ENCODE peak calls at places on chromosomes 11 and 22, in five cellular contexts. F is tibial artery; R is globus pallidus; B is RCC 7860; U is activated T-helper 1 cell treated with anti-CD3 and anti-CD28 coated beads, Interleukin-12 subunit alpha, Interleukin-12 subunit beta, Interleukin-2, Interleukin-4 antibody, amounts not matched to agents 30 ng/mL and 10 ng/mL and 1 ng/mL, durations not matched to agents 14 hours and 24 hours and 36 hours. C is an unnamed sample.

GRCh38 chr11:122843281-122844150 is 5.2 kb downstream of the CRTAM start:
- DNase-seq in F (no peak), R (no peak), B (no peak), U (no peak), C (no peak)

GRCh38 chr11:125514336-125515101 is 18.5 kb upstream of the FEZ1 start:
- DNase-seq in F (no peak), R (no peak), B (peak), U (peak), C (peak)

GRCh38 chr11:43957571-43957970 is 15.1 kb downstream of the C11orf96 start:
- DNase-seq in F (no peak), R (no peak), B (no peak), U (no peak), C (no peak)

GRCh38 chr11:127733552-127733951 is 733.0 kb upstream of the KIRREL3 start:
- DNase-seq in F (no peak), R (peak), B (no peak), U (no peak), C (no peak)

GRCh38 chr11:12076840-12077534 is 33.4 kb upstream of the MICAL2 start:
- DNase-seq in F (no peak), R (no peak), B (no peak), U (no peak), C (no peak)

GRCh38 chr11:61092908-61093763 is 9.2 kb upstream of the CD5 start:
- DNase-seq in F (no peak), R (no peak), B (no peak), U (no peak), C (no peak)

GRCh38 chr11:117179048-117179999 is 781 bp downstream of the SIDT2 start:
- DNase-seq in F (no peak), R (peak), B (no peak), U (peak), C (no peak)

GRCh38 chr11:98568011-98568410 is 452.7 kb upstream of the CNTN5 start:
- DNase-seq in F (no peak), R (no peak), B (no peak), U (no peak), C (no peak)

GRCh38 chr22:23270798-23271596 is 90.7 kb downstream of the BCR start:
- DNase-seq in F (no peak), R (no peak), B (no peak), U (no peak), C (no peak)

GRCh38 chr22:36644333-36644757 is 59.2 kb downstream of the CACNG2 start:
- DNase-seq in F (no peak), R (no peak), B (peak), U (no peak), C (no peak)

GRCh38 chr11:64598106-64598796 is 7.2 kb downstream of the SLC22A12 start:
- DNase-seq in F (no peak), R (no peak), B (no peak), U (no peak), C (no peak)

GRCh38 chr11:28110839-28111235 is 2.6 kb downstream of the METTL15 start:
- DNase-seq in F (no peak), R (no peak), B (no peak), U (no peak), C (no peak)

C was measured in GM12864.